ENCODE peak calls at places on chromosomes 16 and 17, in nine cellular contexts. W is SHP77; G is amygdala; I is natural killer cell treated with Interleukin-12 subunit alpha and Interleukin-12 subunit beta and Interleukin-15 and Interleukin-18, amount 100 ng/mL, for 72 hours; C is stimulated activated CD4-positive, alpha-beta T cell treated with anti-CD3 and anti-CD28 coated beads, Interleukin-1b, Interleukin-23, amount 100 ng/mL, for 1 hour; E is NCI-H1105; J is effector memory CD4-positive, alpha-beta T cell; Q is A549; P is AG08395. H is an unnamed sample.

GRCh38 chr16:68732068-68732680 is 4.9 kb upstream of the CDH1 start:
- DNase-seq in Q (peak), G (no peak), C (no peak), W (no peak), J (no peak), E (peak), I (no peak), P (no peak), H (peak)

GRCh38 chr17:79129523-79129922 is 54.9 kb downstream of the ENGASE start:
- DNase-seq in J (no peak), P (no peak), W (no peak), C (no peak), E (no peak), G (no peak), Q (no peak), I (no peak), H (no peak)

GRCh38 chr17:56142325-56142724 is 10.9 kb upstream of the ANKFN1 start:
- DNase-seq in C (no peak), P (peak), J (no peak), G (no peak), Q (no peak), I (no peak), E (no peak), W (no peak), H (no peak)

GRCh38 chr16:66429290-66429962 is 2.3 kb downstream of the BEAN1 start:
- DNase-seq in G (no peak), W (no peak), C (no peak), E (no peak), I (no peak), P (no peak), Q (no peak), J (no peak), H (no peak)

GRCh38 chr16:8679156-8679555 is 4.7 kb downstream of the ABAT start:
- DNase-seq in P (no peak), Q (no peak), J (no peak), E (no peak), G (no peak), I (no peak), W (no peak), C (no peak), H (peak)

GRCh38 chr17:39174907-39175694 is 9.1 kb upstream of the ARL5C start:
- DNase-seq in Q (peak), G (peak), I (peak), W (peak), C (peak), J (peak), E (peak), P (peak), H (peak)

GRCh38 chr17:4740025-4740351 is 260 bp upstream of the CXCL16 start:
- DNase-seq in E (no peak), J (no peak), W (no peak), P (no peak), Q (no peak), I (no peak), C (no peak), G (no peak), H (no peak)

GRCh38 chr17:62614142-62614541 is 13.3 kb upstream of the MRC2 start:
- DNase-seq in G (no peak), E (no peak), J (no peak), Q (no peak), P (peak), C (no peak), W (no peak), I (no peak), H (no peak)

GRCh38 chr17:32878211-32878610 is 1.3 kb upstream of the MYO1D start:
- DNase-seq in C (no peak), I (no peak), J (no peak), W (no peak), E (no peak), G (no peak), Q (no peak), P (peak), H (no peak)

GRCh38 chr16:12252616-12253015 is 276.1 kb downstream of the SNX29 start:
- DNase-seq in W (peak), C (no peak), J (no peak), E (peak), P (no peak), G (peak), Q (no peak), I (no peak), H (no peak)

GRCh38 chr17:50103252-50103651 is 8.1 kb downstream of the PDK2 start:
- DNase-seq in C (no peak), Q (no peak), P (no peak), W (no peak), J (no peak), G (no peak), I (no peak), E (no peak), H (no peak)

GRCh38 chr16:62036807-62037135 is 533 bp upstream of the CDH8 start:
- DNase-seq in G (no peak), Q (no peak), C (no peak), W (no peak), I (no peak), J (no peak), P (no peak), E (no peak), H (no peak)

GRCh38 chr17:53129863-53130262 is 692.9 kb upstream of the KIF2B start:
- DNase-seq in W (no peak), G (no peak), E (no peak), C (no peak), P (no peak), Q (no peak), I (no peak), J (no peak), H (no peak)

H was measured in Caco-2.